ENCODE peak calls at places on chromosomes 1 and 21, in five cellular contexts. One of them, this sample, is unnamed.
A peak's percentile ranks its signal among the peaks of the same experiment; 100 is the strongest.

GRCh38 chr1:34066921-34067603 is 98.0 kb downstream of the CSMD2 start:
- DNase-seq in lung: no peak
- DNase-seq in tibial artery: no peak
- DNase-seq in cardiac muscle cell: no peak
- DNase-seq in mesendoderm: no peak
- DNase-seq in this sample: peak; percentile 3

GRCh38 chr1:59917026-59917784 is 9.4 kb downstream of the CYP2J2 start:
- DNase-seq in lung: no peak
- DNase-seq in mesendoderm: no peak
- DNase-seq in cardiac muscle cell: no peak
- DNase-seq in tibial artery: no peak
- DNase-seq in this sample: no peak

GRCh38 chr1:219324629-219325367 is 151.1 kb downstream of the LYPLAL1 start:
- DNase-seq in cardiac muscle cell: no peak
- DNase-seq in tibial artery: no peak
- DNase-seq in lung: no peak
- DNase-seq in mesendoderm: no peak
- DNase-seq in this sample: peak; percentile 82

GRCh38 chr21:31142600-31142999 is 104.3 kb upstream of the KRTAP19-8 start:
- DNase-seq in tibial artery: no peak
- DNase-seq in cardiac muscle cell: no peak
- DNase-seq in lung: no peak
- DNase-seq in mesendoderm: peak; percentile 53
- DNase-seq in this sample: no peak

GRCh38 chr1:212285685-212286436 is 651 bp downstream of the PPP2R5A start:
- DNase-seq in cardiac muscle cell: peak; percentile 70
- DNase-seq in mesendoderm: peak; percentile 82
- DNase-seq in tibial artery: peak; percentile 83
- DNase-seq in lung: peak; percentile 74
- DNase-seq in this sample: peak; percentile 72

GRCh38 chr1:183061194-183061593 is 38.0 kb downstream of the LAMC1 start:
- DNase-seq in lung: no peak
- DNase-seq in mesendoderm: no peak
- DNase-seq in tibial artery: no peak
- DNase-seq in cardiac muscle cell: no peak
- DNase-seq in this sample: no peak

GRCh38 chr21:42855937-42856335 is 23.4 kb downstream of the WDR4 start:
- DNase-seq in lung: no peak
- DNase-seq in cardiac muscle cell: no peak
- DNase-seq in tibial artery: no peak
- DNase-seq in mesendoderm: no peak
- DNase-seq in this sample: no peak

GRCh38 chr1:109495738-109496137 is 1.8 kb downstream of the CYB561D1 start:
- DNase-seq in lung: no peak
- DNase-seq in tibial artery: no peak
- DNase-seq in cardiac muscle cell: no peak
- DNase-seq in mesendoderm: no peak
- DNase-seq in this sample: no peak

GRCh38 chr1:52955129-52955970 is 28.3 kb downstream of the SCP2 start:
- DNase-seq in tibial artery: no peak
- DNase-seq in cardiac muscle cell: no peak
- DNase-seq in mesendoderm: no peak
- DNase-seq in lung: no peak
- DNase-seq in this sample: peak; percentile 56

GRCh38 chr1:173823776-173824314 is 628 bp upstream of the DARS2 start:
- DNase-seq in mesendoderm: no peak
- DNase-seq in lung: no peak
- DNase-seq in cardiac muscle cell: no peak
- DNase-seq in tibial artery: no peak
- DNase-seq in this sample: no peak

GRCh38 chr1:174956086-174956485 is 43.7 kb upstream of the CACYBP start:
- DNase-seq in lung: no peak
- DNase-seq in mesendoderm: no peak
- DNase-seq in cardiac muscle cell: no peak
- DNase-seq in tibial artery: no peak
- DNase-seq in this sample: no peak

GRCh38 chr1:2300004-2300771 is 72.1 kb downstream of the SKI start:
- DNase-seq in tibial artery: no peak
- DNase-seq in cardiac muscle cell: no peak
- DNase-seq in mesendoderm: peak; percentile 59
- DNase-seq in lung: no peak
- DNase-seq in this sample: no peak

GRCh38 chr1:2302292-2302925 is 74.3 kb downstream of the SKI start:
- DNase-seq in lung: no peak
- DNase-seq in tibial artery: no peak
- DNase-seq in cardiac muscle cell: no peak
- DNase-seq in mesendoderm: no peak
- DNase-seq in this sample: no peak

GRCh38 chr1:2300851-2301606 is 72.9 kb downstream of the SKI start:
- DNase-seq in cardiac muscle cell: no peak
- DNase-seq in lung: peak; percentile 69
- DNase-seq in mesendoderm: no peak
- DNase-seq in tibial artery: peak; percentile 92
- DNase-seq in this sample: no peak

GRCh38 chr1:2303016-2303775 is 75.1 kb downstream of the SKI start:
- DNase-seq in lung: no peak
- DNase-seq in mesendoderm: no peak
- DNase-seq in cardiac muscle cell: no peak
- DNase-seq in tibial artery: no peak
- DNase-seq in this sample: no peak

GRCh38 chr1:2301607-2302291 is 73.6 kb downstream of the SKI start:
- DNase-seq in mesendoderm: no peak
- DNase-seq in cardiac muscle cell: no peak
- DNase-seq in tibial artery: no peak
- DNase-seq in lung: no peak
- DNase-seq in this sample: no peak
- H3K4me1 ChIP-seq in mesendoderm: peaks cover 7% of the 10 kb centered on the region
- H3K4me1 ChIP-seq in cardiac muscle cell: peaks cover 32% of the 10 kb centered on the region
- H3K4me1 ChIP-seq in tibial artery: peaks cover 67% of the 10 kb centered on the region
- H3K4me1 ChIP-seq in lung: peaks cover 42% of the 10 kb centered on the region
- H3K4me1 ChIP-seq in this sample: no peaks in the 10 kb centered on the region

DNA sequence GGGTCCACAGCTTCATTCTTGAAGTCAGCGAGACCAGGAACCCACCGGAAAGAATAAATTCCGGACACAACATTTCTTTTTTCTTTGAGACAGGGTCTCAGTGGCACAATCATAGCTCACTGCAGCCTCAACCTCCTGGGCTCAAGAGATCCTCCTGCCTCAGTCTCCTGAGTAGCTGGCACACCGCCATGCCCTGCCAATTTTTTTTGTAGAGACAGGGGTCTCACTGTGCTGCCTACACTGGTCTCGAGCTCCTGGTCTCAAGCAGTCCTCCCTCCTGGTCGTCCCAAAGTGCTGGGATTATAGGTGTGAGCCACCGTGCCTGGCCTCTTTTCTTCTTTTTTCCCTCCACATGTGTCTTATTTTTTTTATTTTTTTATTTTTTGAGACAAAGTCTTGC is 20.6 kb upstream of the ENO1 start:
- DNase-seq in lung: no peak
- DNase-seq in cardiac muscle cell: no peak
- DNase-seq in tibial artery: no peak
- DNase-seq in mesendoderm: no peak
- DNase-seq in this sample: no peak
- H3K4me1 ChIP-seq in lung: peaks cover 2% of the 10 kb centered on the region
- H3K4me1 ChIP-seq in cardiac muscle cell: no peaks in the 10 kb centered on the region
- H3K4me1 ChIP-seq in tibial artery: peaks cover 15% of the 10 kb centered on the region
- H3K4me1 ChIP-seq in mesendoderm: no peaks in the 10 kb centered on the region
- H3K4me1 ChIP-seq in this sample: peaks cover 34% of the 10 kb centered on the region

GRCh38 chr1:54464477-54465146 is 58.4 kb upstream of the SSBP3 start:
- DNase-seq in lung: no peak
- DNase-seq in tibial artery: no peak
- DNase-seq in cardiac muscle cell: no peak
- DNase-seq in mesendoderm: peak; percentile 84
- DNase-seq in this sample: no peak
- H3K4me1 ChIP-seq in lung: peaks cover 10% of the 10 kb centered on the region
- H3K4me1 ChIP-seq in tibial artery: no peaks in the 10 kb centered on the region
- H3K4me1 ChIP-seq in cardiac muscle cell: peaks cover 58% of the 10 kb centered on the region
- H3K4me1 ChIP-seq in mesendoderm: peaks cover 28% of the 10 kb centered on the region
- H3K4me1 ChIP-seq in this sample: peaks cover 8% of the 10 kb centered on the region

GRCh38 chr1:23897083-23897482 is 16.1 kb downstream of the CNR2 start:
- DNase-seq in mesendoderm: no peak
- DNase-seq in tibial artery: no peak
- DNase-seq in cardiac muscle cell: no peak
- DNase-seq in lung: peak; percentile 50
- DNase-seq in this sample: no peak
- H3K4me1 ChIP-seq in mesendoderm: no peaks in the 10 kb centered on the region
- H3K4me1 ChIP-seq in tibial artery: no peaks in the 10 kb centered on the region
- H3K4me1 ChIP-seq in cardiac muscle cell: no peaks in the 10 kb centered on the region
- H3K4me1 ChIP-seq in lung: peaks cover 5% of the 10 kb centered on the region
- H3K4me1 ChIP-seq in this sample: no peaks in the 10 kb centered on the region

GRCh38 chr1:235317179-235317578 is 10.8 kb downstream of the ARID4B start:
- DNase-seq in lung: no peak
- DNase-seq in mesendoderm: no peak
- DNase-seq in tibial artery: no peak
- DNase-seq in cardiac muscle cell: no peak
- DNase-seq in this sample: no peak
- H3K4me1 ChIP-seq in lung: peaks cover 10% of the 10 kb centered on the region
- H3K4me1 ChIP-seq in mesendoderm: no peaks in the 10 kb centered on the region
- H3K4me1 ChIP-seq in tibial artery: peaks cover 35% of the 10 kb centered on the region
- H3K4me1 ChIP-seq in cardiac muscle cell: peaks cover 20% of the 10 kb centered on the region
- H3K4me1 ChIP-seq in this sample: no peaks in the 10 kb centered on the region

This sample was measured in SJSA1.